ENCODE peak calls at places on chromosomes 16 and 17, in six cellular contexts. I is psoas muscle, C is vagina, R is neural progenitor cell, U is HAP-1, V is right atrium auricular region. N is an unnamed sample.

GRCh38 chr17:76947771-76948170 is 79.6 kb downstream of the MGAT5B start:
- DNase-seq in I (no peak), C (no peak), R (no peak), U (no peak), V (no peak), N (no peak)

GRCh38 chr16:84562174-84562815 is 55.6 kb downstream of the COTL1 start:
- DNase-seq in I (peak; percentile 52), C (no peak), R (no peak), U (no peak), V (no peak), N (no peak)

GRCh38 chr16:81216706-81217105 is 21.8 kb upstream of the BCO1 start:
- DNase-seq in I (no peak), C (no peak), R (no peak), U (no peak), V (no peak), N (no peak)

GRCh38 chr16:84502075-84502474 is 2.4 kb downstream of the MEAK7 start:
- DNase-seq in I (no peak), C (no peak), R (no peak), U (no peak), V (no peak), N (peak; percentile 30)

GRCh38 chr16:65002265-65002664 is 119.6 kb downstream of the CDH11 start:
- DNase-seq in I (no peak), C (no peak), R (no peak), U (no peak), V (no peak), N (no peak)

GRCh38 chr17:76501018-76501826 is at the start of gene RHBDF2:
- DNase-seq in I (peak; percentile 93), C (no peak), R (peak; percentile 94), U (peak; percentile 81), V (peak; percentile 91), N (peak; percentile 94)

GRCh38 chr17:19753049-19753444 is 4.9 kb upstream of the ALDH3A1 start:
- DNase-seq in I (peak; percentile 94), C (no peak), R (no peak), U (no peak), V (no peak), N (no peak)

GRCh38 chr17:6660765-6661463 is 9.4 kb downstream of the C17orf100 start:
- DNase-seq in I (no peak), C (no peak), R (no peak), U (no peak), V (no peak), N (no peak)

GRCh38 chr17:71735893-71736292 is 384.9 kb upstream of the SOX9 start:
- DNase-seq in I (no peak), C (no peak), R (no peak), U (no peak), V (no peak), N (no peak)

DNA sequence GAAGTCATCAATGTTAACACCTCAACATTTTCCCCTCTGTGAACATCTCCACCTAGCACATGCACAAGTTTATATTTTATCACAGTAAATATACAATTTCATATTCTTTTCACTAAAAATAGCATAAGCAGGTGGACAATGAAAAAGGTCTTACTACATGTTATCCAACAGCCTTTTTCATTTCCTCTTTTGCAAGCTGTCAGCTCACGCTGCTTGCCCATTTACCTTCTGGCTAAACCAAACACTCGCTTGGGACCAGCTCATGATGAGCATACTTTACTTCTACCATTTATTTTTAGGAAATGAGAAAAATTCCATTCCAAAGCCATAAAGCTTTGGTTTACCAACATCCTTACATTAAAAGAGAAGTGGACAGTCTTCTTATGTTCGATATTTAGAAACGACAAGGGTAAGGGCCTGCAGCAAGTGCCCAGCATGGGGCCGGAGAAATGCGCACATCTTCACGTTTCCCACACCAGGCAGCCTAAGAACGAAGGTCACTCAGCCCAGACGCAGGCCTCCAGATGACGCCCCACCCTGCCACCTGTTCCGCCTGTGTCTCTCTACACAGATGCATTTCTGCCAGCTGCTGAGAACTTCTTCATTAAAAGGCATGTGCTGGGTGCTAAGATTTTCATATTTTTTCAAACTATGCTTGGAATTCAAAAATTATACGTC is 13.9 kb downstream of the SNN start:
- DNase-seq in I (no peak), C (no peak), R (no peak), U (no peak), V (no peak), N (no peak)
- H3K4me1 ChIP-seq in I (peaks cover 81% of the 10 kb centered on the region), C (peaks cover 40% of the 10 kb centered on the region), R (no peaks in the 10 kb centered on the region), U (no peaks in the 10 kb centered on the region), V (peaks cover 48% of the 10 kb centered on the region), N (peaks cover 2% of the 10 kb centered on the region)

GRCh38 chr16:67668495-67669157 is 2.0 kb downstream of the C16orf86 start:
- DNase-seq in I (no peak), C (no peak), R (no peak), U (no peak), V (no peak), N (no peak)
- H3K4me1 ChIP-seq in I (peaks cover 23% of the 10 kb centered on the region), C (peaks cover 47% of the 10 kb centered on the region), R (peaks cover 13% of the 10 kb centered on the region), U (peaks cover 23% of the 10 kb centered on the region), V (peaks cover 43% of the 10 kb centered on the region), N (peaks cover 17% of the 10 kb centered on the region)

GRCh38 chr17:40518401-40519088 is 17.1 kb upstream of the TNS4 start:
- DNase-seq in I (no peak), C (no peak), R (no peak), U (no peak), V (no peak), N (peak; percentile 20)
- H3K4me1 ChIP-seq in I (no peaks in the 10 kb centered on the region), C (peaks cover 76% of the 10 kb centered on the region), R (no peaks in the 10 kb centered on the region), U (no peaks in the 10 kb centered on the region), V (no peaks in the 10 kb centered on the region), N (no peaks in the 10 kb centered on the region)

GRCh38 chr17:8160741-8161221 is 2.0 kb downstream of the VAMP2 start:
- DNase-seq in I (no peak), C (no peak), R (no peak), U (no peak), V (no peak), N (no peak)

GRCh38 chr17:8162997-8163977 is 539 bp upstream of the VAMP2 start:
- DNase-seq in I (peak; percentile 64), C (peak; percentile 92), R (peak; percentile 70), U (no peak), V (no peak), N (peak; percentile 58)

GRCh38 chr17:8161289-8162231 is 1.2 kb downstream of the VAMP2 start:
- DNase-seq in I (peak; percentile 55), C (no peak), R (no peak), U (no peak), V (no peak), N (no peak)

GRCh38 chr17:8163978-8164814 is 1.4 kb upstream of the VAMP2 start:
- DNase-seq in I (peak; percentile 91), C (peak; percentile 91), R (no peak), U (peak; percentile 27), V (peak; percentile 91), N (peak; percentile 88)

GRCh38 chr17:8162232-8162996 is at the start of gene VAMP2:
- DNase-seq in I (peak; percentile 93), C (peak; percentile 87), R (peak; percentile 90), U (peak; percentile 49), V (no peak), N (peak; percentile 91)
- H3K4me1 ChIP-seq in I (peaks cover 38% of the 10 kb centered on the region), C (peaks cover 56% of the 10 kb centered on the region), R (peaks cover 20% of the 10 kb centered on the region), U (peaks cover 31% of the 10 kb centered on the region), V (peaks cover 54% of the 10 kb centered on the region), N (peaks cover 16% of the 10 kb centered on the region)

N was measured in ovary.